ENCODE peak calls at places on chromosomes 12 and 14, in five cellular contexts. S is stomach, D is uterus, Z is esophagus squamous epithelium, F is gastrocnemius medialis. V is an unnamed sample.

GRCh38 chr12:129186952-129187351 is 333.7 kb downstream of the GLT1D1 start:
- DNase-seq in Z (no peak), F (no peak), D (no peak), S (no peak), V (no peak)

GRCh38 chr14:31937730-31938346 is 139.3 kb upstream of the ARHGAP5 start:
- DNase-seq in S (peak), F (peak), Z (no peak), D (no peak), V (no peak)

GRCh38 chr14:69331206-69331605 is 66.9 kb downstream of the ERH start:
- DNase-seq in S (no peak), D (no peak), Z (no peak), F (no peak), V (no peak)

GRCh38 chr12:108379761-108380160 is 40.6 kb upstream of the CMKLR1 start:
- DNase-seq in D (no peak), Z (no peak), F (no peak), S (no peak), V (no peak)

GRCh38 chr12:46107591-46107990 is 117.2 kb upstream of the SCAF11 start:
- DNase-seq in D (no peak), F (no peak), S (no peak), Z (no peak), V (no peak)

GRCh38 chr12:569803-570236 is 93.4 kb downstream of the NINJ2 start:
- DNase-seq in F (peak), Z (no peak), D (peak), S (peak), V (peak)

GRCh38 chr14:100417466-100417865 is 94.3 kb downstream of the SLC25A47 start:
- DNase-seq in D (peak), F (peak), Z (no peak), S (peak), V (no peak)

GRCh38 chr12:54141534-54142475 is 47.0 kb downstream of the SMUG1 start:
- DNase-seq in F (no peak), Z (no peak), D (peak), S (no peak), V (peak)

GRCh38 chr14:104421892-104422291 is 157.7 kb upstream of the C14orf180 start:
- DNase-seq in S (no peak), Z (no peak), F (no peak), D (no peak), V (no peak)

GRCh38 chr12:113912761-113913295 is 53.3 kb downstream of the RBM19 start:
- DNase-seq in F (no peak), S (peak), D (peak), Z (no peak), V (peak)
- TF ChIP-seq CTCF in F (peak), S (no peak), D (peak), Z (peak), V (peak)

GRCh38 chr12:10614056-10614370 is 604 bp upstream of the MAGOHB start:
- DNase-seq in D (no peak), Z (no peak), F (no peak), S (no peak), V (no peak)

GRCh38 chr12:10615532-10615931 is 2.1 kb upstream of the MAGOHB start:
- DNase-seq in S (no peak), Z (no peak), D (no peak), F (no peak), V (no peak)

GRCh38 chr12:10612110-10612509 is 1.3 kb downstream of the MAGOHB start:
- DNase-seq in D (no peak), Z (no peak), F (no peak), S (no peak), V (no peak)

GRCh38 chr12:10612954-10613333 is 465 bp downstream of the MAGOHB start:
- DNase-seq in S (no peak), D (no peak), F (no peak), Z (no peak), V (no peak)

GRCh38 chr12:10613334-10614055 is at the start of gene MAGOHB:
- DNase-seq in D (peak), Z (peak), S (peak), F (peak), V (peak)
- TF ChIP-seq POLR2A in D (peak), Z (peak), S (no peak), F (peak), V (peak)

GRCh38 chr12:85949253-85949652 is 75.2 kb downstream of the NTS start:
- DNase-seq in S (no peak), F (no peak), D (no peak), Z (no peak), V (no peak)

GRCh38 chr12:85951823-85952222 is 77.7 kb downstream of the NTS start:
- DNase-seq in S (no peak), Z (no peak), D (no peak), F (no peak), V (no peak)

DNA sequence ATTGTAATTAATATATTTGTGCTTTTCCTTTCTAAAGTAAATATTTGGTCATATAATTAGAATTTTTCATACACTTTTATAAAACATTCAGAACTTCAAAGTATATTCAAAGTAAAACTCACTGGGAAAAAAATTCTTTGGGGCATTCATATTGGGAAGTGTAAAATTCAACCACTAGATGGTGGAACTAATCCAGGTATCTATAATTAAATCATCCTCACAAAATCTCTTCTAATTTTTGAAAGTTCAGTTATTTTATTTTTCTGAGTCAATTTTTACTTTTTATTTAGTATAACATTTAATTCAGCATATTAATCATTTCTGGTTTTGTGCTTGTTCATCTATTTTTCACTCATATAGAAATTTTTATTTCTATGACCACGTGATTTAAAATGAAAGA is 81.0 kb downstream of the NTS start:
- DNase-seq in S (no peak), D (no peak), F (no peak), Z (no peak), V (no peak)
- TF ChIP-seq CTCF in S (no peak), D (no peak), F (no peak), Z (no peak), V (peak)

DNA sequence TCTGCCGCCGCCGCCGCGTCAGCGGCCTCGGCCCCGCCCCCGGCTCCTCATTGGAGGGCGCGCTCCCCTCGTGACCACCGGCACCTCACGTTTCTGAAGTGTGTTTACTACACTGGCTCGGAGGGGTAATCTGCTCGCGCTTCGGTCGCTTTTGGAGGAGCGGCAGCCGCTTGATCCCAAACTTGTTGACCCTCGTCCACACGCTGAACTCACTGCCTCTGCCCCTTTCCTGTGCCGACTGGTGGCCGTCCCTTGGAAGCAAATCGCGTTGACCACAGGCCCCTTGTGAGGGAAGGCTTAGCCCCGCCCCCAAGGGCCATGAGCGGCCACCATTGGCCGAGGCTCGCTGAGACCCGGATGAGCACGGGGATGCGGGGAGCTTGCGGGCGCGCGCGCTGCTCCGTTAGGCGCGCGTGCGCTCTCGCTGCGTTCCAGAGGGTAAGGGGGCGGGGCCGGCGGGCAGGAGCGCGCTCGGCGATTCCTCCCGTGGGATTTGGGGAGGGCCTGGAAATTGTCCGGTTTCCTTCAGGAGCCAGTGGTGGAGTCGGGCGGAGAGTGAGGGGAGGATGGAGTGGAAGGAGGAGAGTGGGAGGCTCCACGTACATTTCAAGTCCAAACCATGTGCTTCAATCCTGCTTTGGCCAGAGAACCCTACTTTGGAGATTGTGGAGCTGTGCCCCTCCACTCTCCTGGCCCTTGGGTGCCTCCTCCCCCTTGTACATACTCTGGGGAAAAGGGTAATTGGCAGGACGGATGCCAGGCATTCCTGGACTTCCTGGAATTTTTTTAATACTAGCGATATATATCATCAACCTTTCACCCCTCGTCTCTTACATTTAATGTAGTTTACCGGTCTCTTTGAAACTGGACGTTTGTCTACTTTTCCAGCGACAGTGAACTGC is at the start of gene CRY1:
- DNase-seq in Z (peak), S (peak), F (peak), D (peak), V (peak)
- TF ChIP-seq POLR2A in Z (no peak), S (no peak), F (no peak), D (peak), V (peak)

DNA sequence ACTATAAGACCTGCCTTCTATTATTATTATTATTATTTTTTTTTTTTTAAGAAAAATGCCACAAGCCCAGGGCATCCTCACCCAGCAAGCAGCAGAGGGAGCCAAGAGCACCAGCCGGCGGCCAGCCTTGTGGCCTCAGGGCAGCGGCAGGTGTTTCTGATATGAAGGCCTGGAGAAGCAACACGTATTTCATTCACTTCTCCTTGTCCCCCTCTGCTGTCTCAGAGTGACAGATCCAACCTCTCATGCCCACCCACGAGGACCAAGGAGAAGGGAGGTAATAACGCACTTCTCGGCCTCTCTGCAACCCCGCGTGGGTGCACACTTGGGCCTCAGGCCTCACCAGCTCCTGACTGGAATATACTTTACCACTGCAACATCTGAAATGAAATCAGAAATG is 25.4 kb downstream of the CDC42BPB start:
- DNase-seq in Z (no peak), S (peak), F (no peak), D (no peak), V (no peak)
- TF ChIP-seq CTCF in Z (no peak), S (no peak), F (no peak), D (no peak), V (no peak)

GRCh38 chr14:30558362-30558674 is 640 bp upstream of the G2E3 start:
- DNase-seq in F (no peak), S (no peak), D (no peak), Z (no peak), V (no peak)

GRCh38 chr14:30560581-30560980 is 1.6 kb downstream of the G2E3 start:
- DNase-seq in S (no peak), Z (no peak), D (no peak), F (no peak), V (no peak)

GRCh38 chr14:30564235-30564867 is 5.4 kb downstream of the G2E3 start:
- DNase-seq in F (no peak), D (no peak), S (no peak), Z (no peak), V (no peak)

GRCh38 chr14:30559638-30560071 is 697 bp downstream of the G2E3 start:
- DNase-seq in S (no peak), D (no peak), F (no peak), Z (no peak), V (no peak)

DNA sequence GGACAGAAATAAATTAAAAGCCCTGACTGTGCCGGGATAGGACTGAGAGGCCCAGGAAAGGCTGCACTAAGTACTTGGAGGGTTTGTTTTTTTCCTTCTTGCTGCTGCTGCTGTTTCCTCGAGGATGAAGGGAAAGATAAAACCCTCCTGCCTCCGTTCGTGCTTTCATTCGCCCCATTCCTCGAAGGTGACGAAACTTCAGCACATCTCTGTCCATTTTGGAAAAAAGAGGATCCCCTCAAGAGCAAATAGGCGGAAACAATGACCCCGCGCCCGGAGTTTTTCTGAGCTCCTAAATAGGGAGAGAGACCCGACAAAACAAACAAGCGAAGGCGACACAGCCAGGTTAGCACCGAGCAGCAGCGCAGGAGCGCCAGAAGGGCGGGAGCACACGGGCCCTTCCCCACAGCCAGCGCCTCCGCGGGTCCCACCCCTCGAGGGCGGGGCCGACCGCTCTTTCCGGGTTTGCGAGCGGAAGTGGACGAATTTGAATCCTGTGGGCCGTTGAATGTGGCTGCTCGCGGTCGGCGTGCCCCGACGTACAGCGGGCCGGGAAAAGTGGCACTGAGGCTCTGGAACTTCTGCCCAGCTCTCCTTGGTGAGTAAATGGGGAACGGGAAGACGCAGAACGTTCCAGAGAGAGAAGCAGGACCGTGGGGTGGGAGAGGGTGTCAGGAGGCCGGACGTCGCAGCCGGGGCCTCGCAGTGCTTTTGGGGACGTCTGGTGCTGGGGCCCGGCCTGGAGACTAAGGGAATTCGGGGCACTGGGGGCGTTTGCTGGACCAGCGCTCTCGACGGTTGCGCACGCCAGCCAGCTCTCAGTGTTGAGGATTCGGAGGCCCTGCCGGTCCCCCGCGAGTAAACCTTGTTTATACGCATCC is at the start of gene G2E3:
- DNase-seq in F (peak), Z (peak), S (peak), D (peak), V (peak)
- TF ChIP-seq POLR2A in F (peak), Z (peak), S (no peak), D (peak), V (peak)

V was measured in thyroid gland.